ENCODE peak calls at places on chromosome 14, in ten cellular contexts. One of them, this sample, is unnamed.
A peak's percentile ranks its signal among the peaks of the same experiment; 100 is the strongest.

GRCh38 chr14:66735853-66736252 is 227.9 kb downstream of the GPHN start:
- DNase-seq in NCI-H2171: no peak
- DNase-seq in T follicular helper cell: no peak
- DNase-seq in nephron progenitor cell: no peak
- DNase-seq in HT-29: no peak
- DNase-seq in endothelial cell: no peak
- DNase-seq in hippocampal formation: no peak
- DNase-seq in mammary epithelial cell: no peak
- DNase-seq in retina: no peak
- DNase-seq in Caki2: no peak
- DNase-seq in this sample: no peak

GRCh38 chr14:89911018-89911919 is 43.3 kb downstream of the EFCAB11 start:
- DNase-seq in NCI-H2171: no peak
- DNase-seq in T follicular helper cell: no peak
- DNase-seq in nephron progenitor cell: no peak
- DNase-seq in HT-29: peak; percentile 73
- DNase-seq in endothelial cell: no peak
- DNase-seq in hippocampal formation: peak; percentile 75
- DNase-seq in mammary epithelial cell: no peak
- DNase-seq in retina: peak; percentile 66
- DNase-seq in Caki2: no peak
- DNase-seq in this sample: no peak

GRCh38 chr14:39469094-39469710 is 37.0 kb upstream of the FBXO33 start:
- DNase-seq in NCI-H2171: no peak
- DNase-seq in T follicular helper cell: no peak
- DNase-seq in nephron progenitor cell: peak; percentile 44
- DNase-seq in HT-29: no peak
- DNase-seq in endothelial cell: peak; percentile 56
- DNase-seq in hippocampal formation: no peak
- DNase-seq in mammary epithelial cell: no peak
- DNase-seq in retina: no peak
- DNase-seq in Caki2: no peak
- DNase-seq in this sample: no peak

GRCh38 chr14:98008381-98009113 is 1211.4 kb downstream of the VRK1 start:
- DNase-seq in NCI-H2171: no peak
- DNase-seq in T follicular helper cell: no peak
- DNase-seq in nephron progenitor cell: no peak
- DNase-seq in HT-29: no peak
- DNase-seq in endothelial cell: no peak
- DNase-seq in hippocampal formation: no peak
- DNase-seq in mammary epithelial cell: peak; percentile 22
- DNase-seq in retina: no peak
- DNase-seq in Caki2: no peak
- DNase-seq in this sample: no peak

GRCh38 chr14:67934087-67934486 is 114.5 kb downstream of the RAD51B start:
- DNase-seq in NCI-H2171: peak; percentile 75
- DNase-seq in T follicular helper cell: no peak
- DNase-seq in nephron progenitor cell: peak; percentile 10
- DNase-seq in HT-29: peak; percentile 79
- DNase-seq in endothelial cell: peak; percentile 28
- DNase-seq in hippocampal formation: peak; percentile 80
- DNase-seq in mammary epithelial cell: peak; percentile 68
- DNase-seq in retina: peak; percentile 50
- DNase-seq in Caki2: peak; percentile 78
- DNase-seq in this sample: peak; percentile 8

GRCh38 chr14:102914474-102915291 is 7.8 kb upstream of the AMN start:
- DNase-seq in NCI-H2171: no peak
- DNase-seq in T follicular helper cell: no peak
- DNase-seq in nephron progenitor cell: no peak
- DNase-seq in HT-29: no peak
- DNase-seq in endothelial cell: no peak
- DNase-seq in hippocampal formation: no peak
- DNase-seq in mammary epithelial cell: no peak
- DNase-seq in retina: no peak
- DNase-seq in Caki2: no peak
- DNase-seq in this sample: no peak

GRCh38 chr14:98689936-98690335 is 582.1 kb downstream of the BCL11B start:
- DNase-seq in NCI-H2171: no peak
- DNase-seq in T follicular helper cell: no peak
- DNase-seq in nephron progenitor cell: no peak
- DNase-seq in HT-29: no peak
- DNase-seq in endothelial cell: no peak
- DNase-seq in hippocampal formation: no peak
- DNase-seq in mammary epithelial cell: no peak
- DNase-seq in retina: no peak
- DNase-seq in Caki2: no peak
- DNase-seq in this sample: no peak

GRCh38 chr14:67673451-67673850 is 981 bp downstream of the VTI1B start:
- DNase-seq in NCI-H2171: no peak
- DNase-seq in T follicular helper cell: no peak
- DNase-seq in nephron progenitor cell: no peak
- DNase-seq in HT-29: no peak
- DNase-seq in endothelial cell: no peak
- DNase-seq in hippocampal formation: no peak
- DNase-seq in mammary epithelial cell: no peak
- DNase-seq in retina: no peak
- DNase-seq in Caki2: no peak
- DNase-seq in this sample: no peak

GRCh38 chr14:101226603-101227425 is 323.3 kb upstream of the RTL1 start:
- DNase-seq in NCI-H2171: no peak
- DNase-seq in T follicular helper cell: no peak
- DNase-seq in nephron progenitor cell: no peak
- DNase-seq in HT-29: no peak
- DNase-seq in endothelial cell: no peak
- DNase-seq in hippocampal formation: no peak
- DNase-seq in mammary epithelial cell: no peak
- DNase-seq in retina: no peak
- DNase-seq in Caki2: no peak
- DNase-seq in this sample: no peak

GRCh38 chr14:92121207-92121669 is 268 bp downstream of the NDUFB1 start:
- DNase-seq in NCI-H2171: no peak
- DNase-seq in T follicular helper cell: no peak
- DNase-seq in nephron progenitor cell: no peak
- DNase-seq in HT-29: peak; percentile 23
- DNase-seq in endothelial cell: peak; percentile 51
- DNase-seq in hippocampal formation: no peak
- DNase-seq in mammary epithelial cell: no peak
- DNase-seq in retina: no peak
- DNase-seq in Caki2: no peak
- DNase-seq in this sample: peak; percentile 33

GRCh38 chr14:99129998-99130397 is 142.0 kb downstream of the BCL11B start:
- DNase-seq in NCI-H2171: no peak
- DNase-seq in T follicular helper cell: no peak
- DNase-seq in nephron progenitor cell: no peak
- DNase-seq in HT-29: no peak
- DNase-seq in endothelial cell: no peak
- DNase-seq in hippocampal formation: no peak
- DNase-seq in mammary epithelial cell: no peak
- DNase-seq in retina: no peak
- DNase-seq in Caki2: no peak
- DNase-seq in this sample: no peak

GRCh38 chr14:68474741-68475140 is 318.1 kb downstream of the ZFP36L1 start:
- DNase-seq in NCI-H2171: no peak
- DNase-seq in T follicular helper cell: no peak
- DNase-seq in nephron progenitor cell: no peak
- DNase-seq in HT-29: no peak
- DNase-seq in endothelial cell: no peak
- DNase-seq in hippocampal formation: no peak
- DNase-seq in mammary epithelial cell: no peak
- DNase-seq in retina: no peak
- DNase-seq in Caki2: no peak
- DNase-seq in this sample: no peak

GRCh38 chr14:95313707-95314106 is 6.0 kb downstream of the CLMN start:
- DNase-seq in NCI-H2171: no peak
- DNase-seq in T follicular helper cell: no peak
- DNase-seq in nephron progenitor cell: no peak
- DNase-seq in HT-29: no peak
- DNase-seq in endothelial cell: no peak
- DNase-seq in hippocampal formation: peak; percentile 69
- DNase-seq in mammary epithelial cell: peak; percentile 80
- DNase-seq in retina: no peak
- DNase-seq in Caki2: no peak
- DNase-seq in this sample: peak; percentile 62

GRCh38 chr14:68384881-68385280 is 408.0 kb downstream of the ZFP36L1 start:
- DNase-seq in NCI-H2171: no peak
- DNase-seq in T follicular helper cell: no peak
- DNase-seq in nephron progenitor cell: no peak
- DNase-seq in HT-29: no peak
- DNase-seq in endothelial cell: no peak
- DNase-seq in hippocampal formation: no peak
- DNase-seq in mammary epithelial cell: no peak
- DNase-seq in retina: peak; percentile 30
- DNase-seq in Caki2: no peak
- DNase-seq in this sample: no peak

GRCh38 chr14:26008290-26008689 is 589.5 kb downstream of the NOVA1 start:
- DNase-seq in NCI-H2171: no peak
- DNase-seq in T follicular helper cell: no peak
- DNase-seq in nephron progenitor cell: no peak
- DNase-seq in HT-29: peak; percentile 37
- DNase-seq in endothelial cell: peak; percentile 45
- DNase-seq in hippocampal formation: no peak
- DNase-seq in mammary epithelial cell: no peak
- DNase-seq in retina: no peak
- DNase-seq in Caki2: no peak
- DNase-seq in this sample: no peak

GRCh38 chr14:40417777-40418401 is 985.7 kb upstream of the FBXO33 start:
- DNase-seq in NCI-H2171: peak; percentile 19
- DNase-seq in T follicular helper cell: no peak
- DNase-seq in nephron progenitor cell: peak; percentile 40
- DNase-seq in HT-29: peak; percentile 29
- DNase-seq in endothelial cell: peak; percentile 67
- DNase-seq in hippocampal formation: no peak
- DNase-seq in mammary epithelial cell: no peak
- DNase-seq in retina: peak; percentile 23
- DNase-seq in Caki2: no peak
- DNase-seq in this sample: no peak